ENCODE peak calls at places on chromosome 20, in ten cellular contexts. One of them, this sample, is unnamed.

GRCh38 chr20:52473171-52473570 is 281.6 kb upstream of the ZFP64 start:
- DNase-seq in thoracic aorta: no peak
- DNase-seq in brain microvascular endothelial cell: no peak
- DNase-seq in endodermal cell: no peak
- DNase-seq in GM23338: no peak
- DNase-seq in cardiac fibroblast: no peak
- DNase-seq in fibroblast of the aortic adventitia: no peak
- DNase-seq in astrocyte of the spinal cord: no peak
- DNase-seq in nephron progenitor cell: peak
- DNase-seq in prostate gland: no peak
- DNase-seq in this sample: no peak

GRCh38 chr20:15564981-15565380 is 1008.3 kb downstream of the KIF16B start:
- DNase-seq in thoracic aorta: no peak
- DNase-seq in brain microvascular endothelial cell: no peak
- DNase-seq in endodermal cell: no peak
- DNase-seq in GM23338: no peak
- DNase-seq in cardiac fibroblast: no peak
- DNase-seq in fibroblast of the aortic adventitia: no peak
- DNase-seq in astrocyte of the spinal cord: no peak
- DNase-seq in nephron progenitor cell: no peak
- DNase-seq in prostate gland: no peak
- DNase-seq in this sample: no peak

GRCh38 chr20:48115511-48115910 is 330.2 kb upstream of the SULF2 start:
- DNase-seq in thoracic aorta: no peak
- DNase-seq in brain microvascular endothelial cell: no peak
- DNase-seq in endodermal cell: no peak
- DNase-seq in GM23338: no peak
- DNase-seq in cardiac fibroblast: no peak
- DNase-seq in fibroblast of the aortic adventitia: no peak
- DNase-seq in astrocyte of the spinal cord: no peak
- DNase-seq in nephron progenitor cell: no peak
- DNase-seq in prostate gland: no peak
- DNase-seq in this sample: no peak

GRCh38 chr20:38115896-38116295 is 49.2 kb downstream of the TGM2 start:
- DNase-seq in thoracic aorta: no peak
- DNase-seq in brain microvascular endothelial cell: no peak
- DNase-seq in endodermal cell: no peak
- DNase-seq in GM23338: no peak
- DNase-seq in cardiac fibroblast: no peak
- DNase-seq in fibroblast of the aortic adventitia: no peak
- DNase-seq in astrocyte of the spinal cord: no peak
- DNase-seq in nephron progenitor cell: no peak
- DNase-seq in prostate gland: no peak
- DNase-seq in this sample: no peak

GRCh38 chr20:10662661-10663458 is 10.9 kb downstream of the JAG1 start:
- DNase-seq in thoracic aorta: no peak
- DNase-seq in brain microvascular endothelial cell: no peak
- DNase-seq in endodermal cell: peak
- DNase-seq in GM23338: no peak
- DNase-seq in cardiac fibroblast: no peak
- DNase-seq in fibroblast of the aortic adventitia: no peak
- DNase-seq in astrocyte of the spinal cord: no peak
- DNase-seq in nephron progenitor cell: no peak
- DNase-seq in prostate gland: no peak
- DNase-seq in this sample: no peak

GRCh38 chr20:54048489-54048888 is 21.9 kb downstream of the BCAS1 start:
- DNase-seq in thoracic aorta: no peak
- DNase-seq in brain microvascular endothelial cell: no peak
- DNase-seq in endodermal cell: no peak
- DNase-seq in GM23338: no peak
- DNase-seq in cardiac fibroblast: no peak
- DNase-seq in fibroblast of the aortic adventitia: no peak
- DNase-seq in astrocyte of the spinal cord: no peak
- DNase-seq in nephron progenitor cell: no peak
- DNase-seq in prostate gland: no peak
- DNase-seq in this sample: no peak

GRCh38 chr20:45052698-45053440 is 48.1 kb downstream of the KCNS1 start:
- DNase-seq in thoracic aorta: no peak
- DNase-seq in brain microvascular endothelial cell: peak
- DNase-seq in endodermal cell: no peak
- DNase-seq in GM23338: no peak
- DNase-seq in cardiac fibroblast: no peak
- DNase-seq in fibroblast of the aortic adventitia: peak
- DNase-seq in astrocyte of the spinal cord: peak
- DNase-seq in nephron progenitor cell: no peak
- DNase-seq in prostate gland: no peak
- DNase-seq in this sample: no peak

GRCh38 chr20:15122613-15123012 is 785.2 kb upstream of the FLRT3 start:
- DNase-seq in thoracic aorta: no peak
- DNase-seq in brain microvascular endothelial cell: no peak
- DNase-seq in endodermal cell: no peak
- DNase-seq in GM23338: no peak
- DNase-seq in cardiac fibroblast: no peak
- DNase-seq in fibroblast of the aortic adventitia: no peak
- DNase-seq in astrocyte of the spinal cord: no peak
- DNase-seq in nephron progenitor cell: no peak
- DNase-seq in prostate gland: no peak
- DNase-seq in this sample: no peak

GRCh38 chr20:22687676-22688360 is 103.4 kb upstream of the FOXA2 start:
- DNase-seq in thoracic aorta: no peak
- DNase-seq in brain microvascular endothelial cell: no peak
- DNase-seq in endodermal cell: no peak
- DNase-seq in GM23338: no peak
- DNase-seq in cardiac fibroblast: no peak
- DNase-seq in fibroblast of the aortic adventitia: no peak
- DNase-seq in astrocyte of the spinal cord: no peak
- DNase-seq in nephron progenitor cell: no peak
- DNase-seq in prostate gland: no peak
- DNase-seq in this sample: no peak

GRCh38 chr20:10922941-10923340 is 249.1 kb upstream of the JAG1 start:
- DNase-seq in thoracic aorta: no peak
- DNase-seq in brain microvascular endothelial cell: peak
- DNase-seq in endodermal cell: no peak
- DNase-seq in GM23338: no peak
- DNase-seq in cardiac fibroblast: peak
- DNase-seq in fibroblast of the aortic adventitia: peak
- DNase-seq in astrocyte of the spinal cord: peak
- DNase-seq in nephron progenitor cell: no peak
- DNase-seq in prostate gland: no peak
- DNase-seq in this sample: no peak

GRCh38 chr20:34570859-34571306 is 12.4 kb downstream of the MAP1LC3A start:
- DNase-seq in thoracic aorta: no peak
- DNase-seq in brain microvascular endothelial cell: peak
- DNase-seq in endodermal cell: peak
- DNase-seq in GM23338: no peak
- DNase-seq in cardiac fibroblast: peak
- DNase-seq in fibroblast of the aortic adventitia: peak
- DNase-seq in astrocyte of the spinal cord: peak
- DNase-seq in nephron progenitor cell: no peak
- DNase-seq in prostate gland: no peak
- DNase-seq in this sample: no peak

GRCh38 chr20:57582432-57583288 is 21.8 kb downstream of the PCK1 start:
- DNase-seq in thoracic aorta: no peak
- DNase-seq in brain microvascular endothelial cell: peak
- DNase-seq in endodermal cell: peak
- DNase-seq in GM23338: peak
- DNase-seq in cardiac fibroblast: peak
- DNase-seq in fibroblast of the aortic adventitia: peak
- DNase-seq in astrocyte of the spinal cord: peak
- DNase-seq in nephron progenitor cell: peak
- DNase-seq in prostate gland: no peak
- DNase-seq in this sample: no peak
- TF ChIP-seq CTCF in thoracic aorta: peak
- TF ChIP-seq CTCF in brain microvascular endothelial cell: peak
- TF ChIP-seq CTCF in endodermal cell: peak
- TF ChIP-seq CTCF in GM23338: peak
- TF ChIP-seq CTCF in cardiac fibroblast: peak
- TF ChIP-seq CTCF in fibroblast of the aortic adventitia: peak
- TF ChIP-seq CTCF in astrocyte of the spinal cord: peak
- TF ChIP-seq CTCF in nephron progenitor cell: peak
- TF ChIP-seq CTCF in prostate gland: no peak
- TF ChIP-seq CTCF in this sample: no peak

GRCh38 chr20:41353530-41353929 is 12.9 kb downstream of the LPIN3 start:
- DNase-seq in thoracic aorta: no peak
- DNase-seq in brain microvascular endothelial cell: no peak
- DNase-seq in endodermal cell: no peak
- DNase-seq in GM23338: no peak
- DNase-seq in cardiac fibroblast: no peak
- DNase-seq in fibroblast of the aortic adventitia: no peak
- DNase-seq in astrocyte of the spinal cord: no peak
- DNase-seq in nephron progenitor cell: no peak
- DNase-seq in prostate gland: no peak
- DNase-seq in this sample: no peak

GRCh38 chr20:41349943-41350342 is 9.3 kb downstream of the LPIN3 start:
- DNase-seq in thoracic aorta: no peak
- DNase-seq in brain microvascular endothelial cell: no peak
- DNase-seq in endodermal cell: no peak
- DNase-seq in GM23338: no peak
- DNase-seq in cardiac fibroblast: no peak
- DNase-seq in fibroblast of the aortic adventitia: no peak
- DNase-seq in astrocyte of the spinal cord: no peak
- DNase-seq in nephron progenitor cell: no peak
- DNase-seq in prostate gland: no peak
- DNase-seq in this sample: no peak

GRCh38 chr20:41355192-41355591 is 11.4 kb downstream of the EMILIN3 start:
- DNase-seq in thoracic aorta: no peak
- DNase-seq in brain microvascular endothelial cell: no peak
- DNase-seq in endodermal cell: no peak
- DNase-seq in GM23338: no peak
- DNase-seq in cardiac fibroblast: no peak
- DNase-seq in fibroblast of the aortic adventitia: no peak
- DNase-seq in astrocyte of the spinal cord: no peak
- DNase-seq in nephron progenitor cell: no peak
- DNase-seq in prostate gland: no peak
- DNase-seq in this sample: no peak

GRCh38 chr20:41352106-41352505 is 11.5 kb downstream of the LPIN3 start:
- DNase-seq in thoracic aorta: no peak
- DNase-seq in brain microvascular endothelial cell: no peak
- DNase-seq in endodermal cell: peak
- DNase-seq in GM23338: peak
- DNase-seq in cardiac fibroblast: no peak
- DNase-seq in fibroblast of the aortic adventitia: no peak
- DNase-seq in astrocyte of the spinal cord: no peak
- DNase-seq in nephron progenitor cell: no peak
- DNase-seq in prostate gland: no peak
- DNase-seq in this sample: no peak

GRCh38 chr20:41352666-41353065 is 12.0 kb downstream of the LPIN3 start:
- DNase-seq in thoracic aorta: no peak
- DNase-seq in brain microvascular endothelial cell: no peak
- DNase-seq in endodermal cell: peak
- DNase-seq in GM23338: peak
- DNase-seq in cardiac fibroblast: no peak
- DNase-seq in fibroblast of the aortic adventitia: no peak
- DNase-seq in astrocyte of the spinal cord: no peak
- DNase-seq in nephron progenitor cell: no peak
- DNase-seq in prostate gland: no peak
- DNase-seq in this sample: no peak
- TF ChIP-seq CTCF in thoracic aorta: no peak
- TF ChIP-seq CTCF in brain microvascular endothelial cell: peak
- TF ChIP-seq CTCF in endodermal cell: no peak
- TF ChIP-seq CTCF in GM23338: no peak
- TF ChIP-seq CTCF in cardiac fibroblast: no peak
- TF ChIP-seq CTCF in fibroblast of the aortic adventitia: no peak
- TF ChIP-seq CTCF in astrocyte of the spinal cord: no peak
- TF ChIP-seq CTCF in nephron progenitor cell: no peak
- TF ChIP-seq CTCF in prostate gland: no peak
- TF ChIP-seq CTCF in this sample: no peak

GRCh38 chr20:4227085-4227821 is 211.9 kb upstream of the RNF24 start:
- DNase-seq in thoracic aorta: no peak
- DNase-seq in brain microvascular endothelial cell: peak
- DNase-seq in endodermal cell: peak
- DNase-seq in GM23338: peak
- DNase-seq in cardiac fibroblast: peak
- DNase-seq in fibroblast of the aortic adventitia: peak
- DNase-seq in astrocyte of the spinal cord: peak
- DNase-seq in nephron progenitor cell: no peak
- DNase-seq in prostate gland: no peak
- DNase-seq in this sample: no peak
- TF ChIP-seq CTCF in thoracic aorta: peak
- TF ChIP-seq CTCF in brain microvascular endothelial cell: peak
- TF ChIP-seq CTCF in endodermal cell: peak
- TF ChIP-seq CTCF in GM23338: peak
- TF ChIP-seq CTCF in cardiac fibroblast: peak
- TF ChIP-seq CTCF in fibroblast of the aortic adventitia: peak
- TF ChIP-seq CTCF in astrocyte of the spinal cord: peak
- TF ChIP-seq CTCF in nephron progenitor cell: peak
- TF ChIP-seq CTCF in prostate gland: no peak
- TF ChIP-seq CTCF in this sample: no peak

GRCh38 chr20:50969912-50970311 is 11.3 kb downstream of the MOCS3 start:
- DNase-seq in thoracic aorta: no peak
- DNase-seq in brain microvascular endothelial cell: no peak
- DNase-seq in endodermal cell: no peak
- DNase-seq in GM23338: no peak
- DNase-seq in cardiac fibroblast: no peak
- DNase-seq in fibroblast of the aortic adventitia: no peak
- DNase-seq in astrocyte of the spinal cord: no peak
- DNase-seq in nephron progenitor cell: no peak
- DNase-seq in prostate gland: no peak
- DNase-seq in this sample: no peak

GRCh38 chr20:50969416-50969815 is 10.8 kb downstream of the MOCS3 start:
- DNase-seq in thoracic aorta: no peak
- DNase-seq in brain microvascular endothelial cell: no peak
- DNase-seq in endodermal cell: no peak
- DNase-seq in GM23338: no peak
- DNase-seq in cardiac fibroblast: no peak
- DNase-seq in fibroblast of the aortic adventitia: no peak
- DNase-seq in astrocyte of the spinal cord: no peak
- DNase-seq in nephron progenitor cell: no peak
- DNase-seq in prostate gland: no peak
- DNase-seq in this sample: no peak

GRCh38 chr20:50968289-50968688 is 9.7 kb downstream of the MOCS3 start:
- DNase-seq in thoracic aorta: no peak
- DNase-seq in brain microvascular endothelial cell: no peak
- DNase-seq in endodermal cell: no peak
- DNase-seq in GM23338: no peak
- DNase-seq in cardiac fibroblast: no peak
- DNase-seq in fibroblast of the aortic adventitia: no peak
- DNase-seq in astrocyte of the spinal cord: no peak
- DNase-seq in nephron progenitor cell: no peak
- DNase-seq in prostate gland: no peak
- DNase-seq in this sample: no peak

GRCh38 chr20:50967621-50968020 is 9.0 kb downstream of the MOCS3 start:
- DNase-seq in thoracic aorta: no peak
- DNase-seq in brain microvascular endothelial cell: no peak
- DNase-seq in endodermal cell: no peak
- DNase-seq in GM23338: no peak
- DNase-seq in cardiac fibroblast: no peak
- DNase-seq in fibroblast of the aortic adventitia: no peak
- DNase-seq in astrocyte of the spinal cord: no peak
- DNase-seq in nephron progenitor cell: peak
- DNase-seq in prostate gland: no peak
- DNase-seq in this sample: no peak
- TF ChIP-seq CTCF in thoracic aorta: no peak
- TF ChIP-seq CTCF in brain microvascular endothelial cell: no peak
- TF ChIP-seq CTCF in endodermal cell: no peak
- TF ChIP-seq CTCF in GM23338: no peak
- TF ChIP-seq CTCF in cardiac fibroblast: no peak
- TF ChIP-seq CTCF in fibroblast of the aortic adventitia: no peak
- TF ChIP-seq CTCF in astrocyte of the spinal cord: no peak
- TF ChIP-seq CTCF in nephron progenitor cell: no peak
- TF ChIP-seq CTCF in prostate gland: no peak
- TF ChIP-seq CTCF in this sample: no peak